ENCODE peak calls at places on chromosomes 3 and 15, in eight cellular contexts. One of them, this sample, is unnamed.

GRCh38 chr3:45635475-45636256 is 41.1 kb downstream of the LIMD1 start:
- DNase-seq in HFF-Myc: no peak
- DNase-seq in BJ: peak
- DNase-seq in adrenal gland: peak
- DNase-seq in lower leg skin: no peak
- DNase-seq in thoracic aorta: no peak
- DNase-seq in dorsolateral prefrontal cortex: no peak
- DNase-seq in mesendoderm: peak
- DNase-seq in this sample: peak

GRCh38 chr3:26920579-26920978 is 298.0 kb downstream of the LRRC3B start:
- DNase-seq in HFF-Myc: no peak
- DNase-seq in BJ: no peak
- DNase-seq in adrenal gland: no peak
- DNase-seq in lower leg skin: no peak
- DNase-seq in thoracic aorta: no peak
- DNase-seq in dorsolateral prefrontal cortex: peak
- DNase-seq in mesendoderm: peak
- DNase-seq in this sample: no peak

GRCh38 chr3:23859839-23860382 is 54.2 kb downstream of the UBE2E1 start:
- DNase-seq in HFF-Myc: no peak
- DNase-seq in BJ: no peak
- DNase-seq in adrenal gland: no peak
- DNase-seq in lower leg skin: no peak
- DNase-seq in thoracic aorta: no peak
- DNase-seq in dorsolateral prefrontal cortex: no peak
- DNase-seq in mesendoderm: no peak
- DNase-seq in this sample: no peak

GRCh38 chr15:25188551-25189101 is 233.8 kb downstream of the SNRPN start:
- DNase-seq in HFF-Myc: no peak
- DNase-seq in BJ: no peak
- DNase-seq in adrenal gland: no peak
- DNase-seq in lower leg skin: no peak
- DNase-seq in thoracic aorta: no peak
- DNase-seq in dorsolateral prefrontal cortex: no peak
- DNase-seq in mesendoderm: no peak
- DNase-seq in this sample: no peak

GRCh38 chr15:31485431-31485830 is 158.8 kb downstream of the KLF13 start:
- DNase-seq in HFF-Myc: no peak
- DNase-seq in BJ: no peak
- DNase-seq in adrenal gland: no peak
- DNase-seq in lower leg skin: peak
- DNase-seq in thoracic aorta: no peak
- DNase-seq in dorsolateral prefrontal cortex: no peak
- DNase-seq in mesendoderm: no peak
- DNase-seq in this sample: no peak

GRCh38 chr15:90680371-90680935 is 36.7 kb upstream of the BLM start:
- DNase-seq in HFF-Myc: peak
- DNase-seq in BJ: peak
- DNase-seq in adrenal gland: peak
- DNase-seq in lower leg skin: no peak
- DNase-seq in thoracic aorta: peak
- DNase-seq in dorsolateral prefrontal cortex: no peak
- DNase-seq in mesendoderm: no peak
- DNase-seq in this sample: no peak

GRCh38 chr3:179432021-179432420 is 19.2 kb downstream of the GNB4 start:
- DNase-seq in HFF-Myc: no peak
- DNase-seq in BJ: no peak
- DNase-seq in adrenal gland: peak
- DNase-seq in lower leg skin: no peak
- DNase-seq in thoracic aorta: no peak
- DNase-seq in dorsolateral prefrontal cortex: no peak
- DNase-seq in mesendoderm: no peak
- DNase-seq in this sample: no peak

GRCh38 chr3:181966387-181966786 is 254.7 kb downstream of the SOX2 start:
- DNase-seq in HFF-Myc: no peak
- DNase-seq in BJ: no peak
- DNase-seq in adrenal gland: no peak
- DNase-seq in lower leg skin: no peak
- DNase-seq in thoracic aorta: no peak
- DNase-seq in dorsolateral prefrontal cortex: no peak
- DNase-seq in mesendoderm: peak
- DNase-seq in this sample: no peak

GRCh38 chr3:71753716-71754609 is at the start of gene GPR27:
- DNase-seq in HFF-Myc: no peak
- DNase-seq in BJ: no peak
- DNase-seq in adrenal gland: no peak
- DNase-seq in lower leg skin: no peak
- DNase-seq in thoracic aorta: no peak
- DNase-seq in dorsolateral prefrontal cortex: peak
- DNase-seq in mesendoderm: peak
- DNase-seq in this sample: peak

GRCh38 chr15:38714309-38715072 is 149.9 kb upstream of the RASGRP1 start:
- DNase-seq in HFF-Myc: no peak
- DNase-seq in BJ: peak
- DNase-seq in adrenal gland: no peak
- DNase-seq in lower leg skin: no peak
- DNase-seq in thoracic aorta: no peak
- DNase-seq in dorsolateral prefrontal cortex: no peak
- DNase-seq in mesendoderm: no peak
- DNase-seq in this sample: no peak

DNA sequence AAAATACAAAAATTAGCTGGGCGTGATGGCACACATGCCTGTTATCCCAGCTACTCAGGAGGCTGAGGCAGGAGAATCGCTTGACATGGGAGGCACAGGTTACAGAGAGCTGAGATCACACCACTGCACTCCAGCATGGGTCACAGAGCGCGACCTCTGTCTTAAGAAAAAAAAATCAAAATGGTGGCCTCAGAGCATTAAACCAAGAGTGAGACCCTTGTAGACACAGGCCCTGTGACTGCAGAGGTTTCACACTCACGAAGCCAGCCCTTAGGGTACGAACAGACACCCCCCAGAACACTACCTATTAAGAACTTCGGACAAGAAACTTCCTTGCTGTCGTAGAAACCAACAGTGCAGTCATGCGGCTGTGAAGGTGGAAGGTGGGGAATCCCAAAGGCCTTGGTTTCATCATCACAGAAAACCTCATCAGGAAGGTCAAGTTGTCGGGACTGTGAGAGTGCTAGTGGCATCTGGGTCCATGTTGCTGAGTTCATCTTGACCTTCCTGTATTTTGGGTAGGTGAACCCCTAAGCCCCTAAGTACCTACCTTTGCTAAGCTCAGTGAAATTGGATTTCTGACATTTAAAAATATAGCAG is 4.8 kb upstream of the PDE8A start:
- DNase-seq in HFF-Myc: no peak
- DNase-seq in BJ: no peak
- DNase-seq in adrenal gland: no peak
- DNase-seq in lower leg skin: no peak
- DNase-seq in thoracic aorta: no peak
- DNase-seq in dorsolateral prefrontal cortex: no peak
- DNase-seq in mesendoderm: no peak
- DNase-seq in this sample: no peak
- H3K4me3 ChIP-seq in HFF-Myc: no peak
- H3K4me3 ChIP-seq in BJ: no peak
- H3K4me3 ChIP-seq in adrenal gland: no peak
- H3K4me3 ChIP-seq in lower leg skin: no peak
- H3K4me3 ChIP-seq in thoracic aorta: no peak
- H3K4me3 ChIP-seq in dorsolateral prefrontal cortex: no peak
- H3K4me3 ChIP-seq in mesendoderm: no peak
- H3K4me3 ChIP-seq in this sample: no peak

GRCh38 chr3:47079432-47079831 is 84.5 kb downstream of the SETD2 start:
- DNase-seq in HFF-Myc: no peak
- DNase-seq in BJ: no peak
- DNase-seq in adrenal gland: no peak
- DNase-seq in lower leg skin: no peak
- DNase-seq in thoracic aorta: no peak
- DNase-seq in dorsolateral prefrontal cortex: no peak
- DNase-seq in mesendoderm: no peak
- DNase-seq in this sample: no peak

GRCh38 chr3:47083786-47084185 is 80.1 kb downstream of the SETD2 start:
- DNase-seq in HFF-Myc: no peak
- DNase-seq in BJ: no peak
- DNase-seq in adrenal gland: no peak
- DNase-seq in lower leg skin: no peak
- DNase-seq in thoracic aorta: no peak
- DNase-seq in dorsolateral prefrontal cortex: no peak
- DNase-seq in mesendoderm: no peak
- DNase-seq in this sample: no peak

GRCh38 chr3:47086071-47086470 is 77.8 kb downstream of the SETD2 start:
- DNase-seq in HFF-Myc: no peak
- DNase-seq in BJ: no peak
- DNase-seq in adrenal gland: no peak
- DNase-seq in lower leg skin: no peak
- DNase-seq in thoracic aorta: no peak
- DNase-seq in dorsolateral prefrontal cortex: no peak
- DNase-seq in mesendoderm: no peak
- DNase-seq in this sample: no peak

DNA sequence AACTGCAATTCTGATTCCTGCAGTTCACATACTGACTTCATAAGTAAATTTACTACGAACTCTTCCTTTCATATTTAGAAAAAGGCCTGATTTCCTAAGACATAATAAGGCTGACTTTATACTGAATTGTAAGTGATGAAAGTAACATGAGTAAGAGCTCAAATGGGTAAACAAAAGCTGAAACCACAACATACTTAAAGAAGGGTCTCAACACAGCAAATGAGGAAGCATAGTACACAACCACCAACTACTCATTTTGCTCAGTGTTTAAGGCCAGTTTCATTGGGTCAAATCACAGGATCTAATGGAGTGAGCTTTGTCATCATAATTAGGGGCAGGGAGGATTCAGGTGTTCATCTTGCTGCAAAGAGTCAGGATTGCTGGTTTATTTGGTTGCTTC is 81.4 kb downstream of the SETD2 start:
- DNase-seq in HFF-Myc: no peak
- DNase-seq in BJ: peak
- DNase-seq in adrenal gland: no peak
- DNase-seq in lower leg skin: no peak
- DNase-seq in thoracic aorta: no peak
- DNase-seq in dorsolateral prefrontal cortex: no peak
- DNase-seq in mesendoderm: no peak
- DNase-seq in this sample: no peak
- H3K4me3 ChIP-seq in HFF-Myc: no peak
- H3K4me3 ChIP-seq in BJ: no peak
- H3K4me3 ChIP-seq in adrenal gland: no peak
- H3K4me3 ChIP-seq in lower leg skin: no peak
- H3K4me3 ChIP-seq in thoracic aorta: no peak
- H3K4me3 ChIP-seq in dorsolateral prefrontal cortex: no peak
- H3K4me3 ChIP-seq in mesendoderm: no peak
- H3K4me3 ChIP-seq in this sample: no peak

DNA sequence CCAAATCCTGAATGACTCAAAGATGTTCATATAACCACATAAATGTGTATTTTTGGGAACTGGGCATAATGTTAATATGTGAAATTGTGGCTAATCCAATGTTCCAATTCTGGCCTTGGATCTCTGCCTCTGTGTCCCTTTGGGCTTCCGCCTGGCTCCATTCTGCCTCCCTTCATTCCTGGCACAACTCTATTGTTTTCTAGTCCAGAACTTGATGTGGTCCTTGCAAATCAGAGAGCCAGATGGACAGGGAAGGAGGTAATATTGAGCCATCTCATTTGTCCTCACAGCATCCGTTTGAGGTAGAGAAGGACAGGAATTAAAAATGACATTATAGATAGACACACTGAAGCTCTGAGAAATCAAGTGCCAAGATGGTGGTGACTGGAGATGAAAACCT is 355.7 kb upstream of the TBL1XR1 start:
- DNase-seq in HFF-Myc: no peak
- DNase-seq in BJ: no peak
- DNase-seq in adrenal gland: no peak
- DNase-seq in lower leg skin: no peak
- DNase-seq in thoracic aorta: no peak
- DNase-seq in dorsolateral prefrontal cortex: no peak
- DNase-seq in mesendoderm: no peak
- DNase-seq in this sample: no peak
- H3K4me3 ChIP-seq in HFF-Myc: no peak
- H3K4me3 ChIP-seq in BJ: no peak
- H3K4me3 ChIP-seq in adrenal gland: no peak
- H3K4me3 ChIP-seq in lower leg skin: no peak
- H3K4me3 ChIP-seq in thoracic aorta: peak
- H3K4me3 ChIP-seq in dorsolateral prefrontal cortex: no peak
- H3K4me3 ChIP-seq in mesendoderm: no peak
- H3K4me3 ChIP-seq in this sample: no peak

GRCh38 chr3:184230603-184231528 is 1.5 kb downstream of the VWA5B2 start:
- DNase-seq in HFF-Myc: no peak
- DNase-seq in BJ: no peak
- DNase-seq in adrenal gland: peak
- DNase-seq in lower leg skin: no peak
- DNase-seq in thoracic aorta: no peak
- DNase-seq in dorsolateral prefrontal cortex: peak
- DNase-seq in mesendoderm: no peak
- DNase-seq in this sample: peak

GRCh38 chr3:184230081-184230602 is 757 bp downstream of the VWA5B2 start:
- DNase-seq in HFF-Myc: no peak
- DNase-seq in BJ: no peak
- DNase-seq in adrenal gland: no peak
- DNase-seq in lower leg skin: no peak
- DNase-seq in thoracic aorta: no peak
- DNase-seq in dorsolateral prefrontal cortex: peak
- DNase-seq in mesendoderm: no peak
- DNase-seq in this sample: peak

GRCh38 chr3:184227481-184227935 is 1.9 kb upstream of the VWA5B2 start:
- DNase-seq in HFF-Myc: no peak
- DNase-seq in BJ: no peak
- DNase-seq in adrenal gland: peak
- DNase-seq in lower leg skin: no peak
- DNase-seq in thoracic aorta: no peak
- DNase-seq in dorsolateral prefrontal cortex: no peak
- DNase-seq in mesendoderm: peak
- DNase-seq in this sample: peak

GRCh38 chr3:184229424-184230080 is at the start of gene VWA5B2:
- DNase-seq in HFF-Myc: no peak
- DNase-seq in BJ: no peak
- DNase-seq in adrenal gland: peak
- DNase-seq in lower leg skin: no peak
- DNase-seq in thoracic aorta: no peak
- DNase-seq in dorsolateral prefrontal cortex: peak
- DNase-seq in mesendoderm: peak
- DNase-seq in this sample: peak

GRCh38 chr3:184228376-184229137 is 828 bp upstream of the VWA5B2 start:
- DNase-seq in HFF-Myc: no peak
- DNase-seq in BJ: no peak
- DNase-seq in adrenal gland: no peak
- DNase-seq in lower leg skin: no peak
- DNase-seq in thoracic aorta: no peak
- DNase-seq in dorsolateral prefrontal cortex: no peak
- DNase-seq in mesendoderm: no peak
- DNase-seq in this sample: no peak
- H3K4me3 ChIP-seq in HFF-Myc: no peak
- H3K4me3 ChIP-seq in BJ: no peak
- H3K4me3 ChIP-seq in adrenal gland: no peak
- H3K4me3 ChIP-seq in lower leg skin: no peak
- H3K4me3 ChIP-seq in thoracic aorta: peak
- H3K4me3 ChIP-seq in dorsolateral prefrontal cortex: peak
- H3K4me3 ChIP-seq in mesendoderm: no peak
- H3K4me3 ChIP-seq in this sample: no peak

GRCh38 chr3:101847328-101847727 is 2.0 kb upstream of the NFKBIZ start:
- DNase-seq in HFF-Myc: no peak
- DNase-seq in BJ: no peak
- DNase-seq in adrenal gland: no peak
- DNase-seq in lower leg skin: no peak
- DNase-seq in thoracic aorta: no peak
- DNase-seq in dorsolateral prefrontal cortex: no peak
- DNase-seq in mesendoderm: no peak
- DNase-seq in this sample: no peak
- H3K4me3 ChIP-seq in HFF-Myc: no peak
- H3K4me3 ChIP-seq in BJ: no peak
- H3K4me3 ChIP-seq in adrenal gland: no peak
- H3K4me3 ChIP-seq in lower leg skin: no peak
- H3K4me3 ChIP-seq in thoracic aorta: no peak
- H3K4me3 ChIP-seq in dorsolateral prefrontal cortex: no peak
- H3K4me3 ChIP-seq in mesendoderm: no peak
- H3K4me3 ChIP-seq in this sample: no peak